ENCODE peak calls at places on chromosomes 12 and 14, in five cellular contexts. D is mucosa of descending colon, N is lung, B is right atrium auricular region, X is A549. E is an unnamed sample.
A peak's percentile ranks its signal among the peaks of the same experiment; 100 is the strongest.

GRCh38 chr14:105602799-105603763 is 76.7 kb downstream of the TMEM121 start:
- DNase-seq in D (peak; percentile 34), N (no peak), B (peak; percentile 52), X (no peak), E (peak; percentile 72)

GRCh38 chr12:6226002-6226700 is 26.0 kb downstream of the CD9 start:
- DNase-seq in D (peak; percentile 68), N (no peak), B (peak; percentile 93), X (no peak), E (peak; percentile 38)

GRCh38 chr12:106248177-106248848 is 493 bp upstream of the CKAP4 start:
- DNase-seq in D (peak; percentile 75), N (peak; percentile 63), B (peak; percentile 79), X (peak; percentile 65), E (peak; percentile 80)

GRCh38 chr14:68639518-68640292 is 153.2 kb downstream of the ZFP36L1 start:
- DNase-seq in D (no peak), N (no peak), B (peak; percentile 54), X (no peak), E (no peak)

GRCh38 chr12:31896514-31897039 is 62.6 kb upstream of the RESF1 start:
- DNase-seq in D (no peak), N (peak; percentile 43), B (no peak), X (no peak), E (no peak)

GRCh38 chr12:103773109-103773905 is 67.7 kb downstream of the NT5DC3 start:
- DNase-seq in D (no peak), N (no peak), B (no peak), X (no peak), E (no peak)

GRCh38 chr12:111881712-111882111 is 39.7 kb downstream of the MAPKAPK5 start:
- DNase-seq in D (no peak), N (no peak), B (no peak), X (no peak), E (no peak)

GRCh38 chr14:22469541-22470303 is 119.3 kb downstream of the DAD1 start:
- DNase-seq in D (no peak), N (no peak), B (no peak), X (no peak), E (no peak)

GRCh38 chr12:117261267-117261666 is 71.0 kb upstream of the FBXO21 start:
- DNase-seq in D (no peak), N (no peak), B (no peak), X (peak; percentile 33), E (no peak)

GRCh38 chr12:70849265-70849960 is 71.1 kb downstream of the PTPRR start:
- DNase-seq in D (no peak), N (no peak), B (no peak), X (peak; percentile 9), E (no peak)

GRCh38 chr14:74642011-74642410 is 30.0 kb upstream of the LTBP2 start:
- DNase-seq in D (no peak), N (no peak), B (no peak), X (no peak), E (no peak)

GRCh38 chr12:107287436-107288413 is 194.4 kb upstream of the CRY1 start:
- DNase-seq in D (no peak), N (no peak), B (no peak), X (no peak), E (no peak)

GRCh38 chr14:77161011-77161410 is 19.4 kb upstream of the ZDHHC22 start:
- DNase-seq in D (no peak), N (no peak), B (peak; percentile 46), X (no peak), E (no peak)

GRCh38 chr12:21248679-21249078 is 86.0 kb downstream of the SLCO1A2 start:
- DNase-seq in D (no peak), N (no peak), B (no peak), X (peak; percentile 11), E (no peak)

GRCh38 chr14:66010695-66011094 is 475.5 kb upstream of the CCDC196 start:
- DNase-seq in D (no peak), N (no peak), B (no peak), X (no peak), E (no peak)

GRCh38 chr12:40733871-40734270 is 41.6 kb downstream of the CNTN1 start:
- DNase-seq in D (no peak), N (no peak), B (no peak), X (no peak), E (no peak)

GRCh38 chr14:92951912-92952471 is 29.0 kb downstream of the CHGA start:
- DNase-seq in D (peak; percentile 76), N (peak; percentile 75), B (peak; percentile 82), X (peak; percentile 70), E (peak; percentile 83)

GRCh38 chr14:73325630-73326299 is 88.5 kb downstream of the PAPLN start:
- DNase-seq in D (no peak), N (no peak), B (no peak), X (no peak), E (no peak)

GRCh38 chr12:69457433-69457832 is 12.8 kb upstream of the FRS2 start:
- DNase-seq in D (no peak), N (no peak), B (no peak), X (no peak), E (no peak)

GRCh38 chr12:77104281-77104680 is 38.9 kb upstream of the E2F7 start:
- DNase-seq in D (no peak), N (no peak), B (no peak), X (no peak), E (no peak)

GRCh38 chr12:15757553-15758255 is 31.5 kb downstream of the EPS8 start:
- DNase-seq in D (no peak), N (no peak), B (peak; percentile 65), X (peak; percentile 92), E (no peak)

GRCh38 chr12:119448737-119449136 is 114.2 kb downstream of the CCDC60 start:
- DNase-seq in D (no peak), N (no peak), B (no peak), X (no peak), E (no peak)

GRCh38 chr12:110639336-110640178 is 25.6 kb downstream of the TCTN1 start:
- DNase-seq in D (no peak), N (no peak), B (no peak), X (peak; percentile 14), E (no peak)

GRCh38 chr14:104891121-104891551 is 26.1 kb downstream of the CEP170B start:
- DNase-seq in D (no peak), N (no peak), B (no peak), X (no peak), E (no peak)

GRCh38 chr12:112261559-112261958 is 120.7 kb downstream of the HECTD4 start:
- DNase-seq in D (no peak), N (no peak), B (no peak), X (peak; percentile 35), E (no peak)

GRCh38 chr12:46470039-46470627 is 97.6 kb upstream of the SLC38A2 start:
- DNase-seq in D (no peak), N (no peak), B (no peak), X (no peak), E (no peak)

GRCh38 chr12:106149096-106149784 is 10.5 kb upstream of the NUAK1 start:
- DNase-seq in D (no peak), N (no peak), B (no peak), X (peak; percentile 45), E (no peak)

GRCh38 chr14:46550836-46551235 is 100.7 kb downstream of the RPL10L start:
- DNase-seq in D (no peak), N (no peak), B (no peak), X (no peak), E (no peak)

GRCh38 chr12:65192963-65193516 is 23.7 kb downstream of the LEMD3 start:
- DNase-seq in D (no peak), N (no peak), B (no peak), X (no peak), E (no peak)

GRCh38 chr12:68080577-68080976 is 79.0 kb downstream of the IFNG start:
- DNase-seq in D (no peak), N (no peak), B (no peak), X (no peak), E (no peak)

GRCh38 chr14:66066991-66067788 is 419.0 kb upstream of the CCDC196 start:
- DNase-seq in D (no peak), N (no peak), B (no peak), X (no peak), E (no peak)

GRCh38 chr12:96194572-96194889 is 356 bp downstream of the ELK3 start:
- DNase-seq in D (no peak), N (no peak), B (no peak), X (no peak), E (no peak)

GRCh38 chr12:96192926-96193573 is 1.1 kb upstream of the ELK3 start:
- DNase-seq in D (no peak), N (no peak), B (no peak), X (no peak), E (no peak)

GRCh38 chr12:96194901-96195844 is 998 bp downstream of the ELK3 start:
- DNase-seq in D (peak; percentile 72), N (peak; percentile 53), B (peak; percentile 76), X (peak; percentile 82), E (no peak)

GRCh38 chr12:96195845-96196451 is 1.8 kb downstream of the ELK3 start:
- DNase-seq in D (no peak), N (no peak), B (no peak), X (peak; percentile 35), E (no peak)

GRCh38 chr12:96193725-96194571 is at the start of gene ELK3:
- DNase-seq in D (peak; percentile 84), N (peak; percentile 60), B (peak; percentile 75), X (peak; percentile 67), E (peak; percentile 69)
- H3K4me1 ChIP-seq in D (peaks cover 3% of the 10 kb centered on the region), N (peaks cover 13% of the 10 kb centered on the region), B (peaks cover 42% of the 10 kb centered on the region), X (peaks cover 29% of the 10 kb centered on the region), E (no peaks in the 10 kb centered on the region)

GRCh38 chr14:97025722-97026121 is 228.5 kb downstream of the VRK1 start:
- DNase-seq in D (no peak), N (no peak), B (no peak), X (no peak), E (no peak)

GRCh38 chr14:97029800-97030199 is 232.6 kb downstream of the VRK1 start:
- DNase-seq in D (no peak), N (no peak), B (no peak), X (no peak), E (no peak)

GRCh38 chr14:97027256-97027999 is 230.2 kb downstream of the VRK1 start:
- DNase-seq in D (no peak), N (no peak), B (no peak), X (no peak), E (no peak)

GRCh38 chr14:97031530-97031929 is 234.3 kb downstream of the VRK1 start:
- DNase-seq in D (no peak), N (no peak), B (no peak), X (no peak), E (no peak)

DNA sequence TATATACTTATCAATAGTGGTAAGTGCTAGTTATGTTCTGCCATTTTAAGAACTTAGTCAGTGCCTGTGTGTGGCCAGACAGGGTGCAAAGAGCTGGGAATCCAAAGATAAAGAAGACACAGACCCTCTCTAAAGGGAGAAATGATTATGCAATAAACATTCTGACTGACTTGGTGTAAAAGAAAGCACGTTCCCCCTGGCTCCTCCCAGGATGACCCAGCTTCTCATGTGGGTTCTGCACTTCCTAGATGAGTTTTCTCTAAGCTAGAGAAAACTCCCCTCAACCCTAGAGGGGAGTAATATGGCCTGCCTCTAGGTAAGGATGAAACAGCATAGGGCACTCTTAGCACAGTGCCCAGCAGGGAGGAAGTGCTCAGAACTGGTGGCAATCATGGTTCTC is 231.2 kb downstream of the VRK1 start:
- DNase-seq in D (no peak), N (no peak), B (no peak), X (no peak), E (no peak)
- H3K4me1 ChIP-seq in D (no peaks in the 10 kb centered on the region), N (no peaks in the 10 kb centered on the region), B (peaks cover 6% of the 10 kb centered on the region), X (no peaks in the 10 kb centered on the region), E (no peaks in the 10 kb centered on the region)

GRCh38 chr14:99579077-99579836 is 24.8 kb downstream of the CCDC85C start:
- DNase-seq in D (peak; percentile 86), N (peak; percentile 81), B (no peak), X (peak; percentile 35), E (no peak)
- H3K4me1 ChIP-seq in D (peaks cover 53% of the 10 kb centered on the region), N (peaks cover 10% of the 10 kb centered on the region), B (peaks cover 71% of the 10 kb centered on the region), X (peaks cover 82% of the 10 kb centered on the region), E (no peaks in the 10 kb centered on the region)

GRCh38 chr14:87940894-87941293 is 52.1 kb downstream of the GALC start:
- DNase-seq in D (no peak), N (no peak), B (no peak), X (no peak), E (no peak)
- H3K4me1 ChIP-seq in D (no peaks in the 10 kb centered on the region), N (no peaks in the 10 kb centered on the region), B (no peaks in the 10 kb centered on the region), X (no peaks in the 10 kb centered on the region), E (no peaks in the 10 kb centered on the region)

E was measured in right lobe of liver.